ENCODE peak calls at places on chromosome 7, in six cellular contexts. M is heart left ventricle, S is fibroblast of pulmonary artery, T is GM23338, F is bronchial epithelial cell, P is HepG2. C is an unnamed sample.

GRCh38 chr7:5827755-5828154 is 46.3 kb upstream of the RNF216 start:
- DNase-seq in M (no peak), S (peak; percentile 8), T (peak; percentile 53), F (peak; percentile 17), P (peak; percentile 25), C (no peak)

GRCh38 chr7:138962561-138963270 is 18.5 kb downstream of the KIAA1549 start:
- DNase-seq in M (no peak), S (no peak), T (no peak), F (no peak), P (no peak), C (no peak)

GRCh38 chr7:29035044-29035740 is 77.1 kb upstream of the TRIL start:
- DNase-seq in M (no peak), S (peak; percentile 79), T (no peak), F (peak; percentile 81), P (peak; percentile 80), C (no peak)

GRCh38 chr7:131111-132094 is 61.0 kb upstream of the FAM20C start:
- DNase-seq in M (peak; percentile 74), S (peak; percentile 40), T (no peak), F (no peak), P (no peak), C (no peak)

GRCh38 chr7:25918731-25919130 is 233.3 kb upstream of the NFE2L3 start:
- DNase-seq in M (no peak), S (no peak), T (no peak), F (no peak), P (no peak), C (no peak)

GRCh38 chr7:132882714-132883428 is 199.0 kb downstream of the CHCHD3 start:
- DNase-seq in M (no peak), S (no peak), T (no peak), F (no peak), P (no peak), C (no peak)

GRCh38 chr7:106010866-106011265 is 47.8 kb downstream of the CDHR3 start:
- DNase-seq in M (no peak), S (no peak), T (no peak), F (no peak), P (no peak), C (no peak)

GRCh38 chr7:23067271-23067670 is 38.3 kb upstream of the KLHL7 start:
- DNase-seq in M (no peak), S (peak; percentile 74), T (no peak), F (no peak), P (no peak), C (no peak)

GRCh38 chr7:40186586-40186985 is 51.8 kb downstream of the SUGCT start:
- DNase-seq in M (no peak), S (no peak), T (peak; percentile 37), F (no peak), P (peak; percentile 12), C (no peak)

GRCh38 chr7:75624134-75624832 is 114.5 kb downstream of the HIP1 start:
- DNase-seq in M (peak; percentile 59), S (peak; percentile 91), T (no peak), F (peak; percentile 27), P (no peak), C (no peak)

GRCh38 chr7:39746162-39746782 is 122.9 kb downstream of the RALA start:
- DNase-seq in M (peak; percentile 77), S (peak; percentile 88), T (peak; percentile 95), F (peak; percentile 66), P (peak; percentile 54), C (no peak)

GRCh38 chr7:45402480-45403218 is 171.5 kb upstream of the ADCY1 start:
- DNase-seq in M (no peak), S (peak; percentile 31), T (no peak), F (peak; percentile 60), P (no peak), C (no peak)

GRCh38 chr7:137934941-137935848 is 66.7 kb downstream of the CREB3L2 start:
- DNase-seq in M (no peak), S (no peak), T (no peak), F (no peak), P (no peak), C (no peak)

GRCh38 chr7:109864263-109864662 is 1226.7 kb upstream of the LRRN3 start:
- DNase-seq in M (no peak), S (no peak), T (peak; percentile 6), F (no peak), P (no peak), C (no peak)

DNA sequence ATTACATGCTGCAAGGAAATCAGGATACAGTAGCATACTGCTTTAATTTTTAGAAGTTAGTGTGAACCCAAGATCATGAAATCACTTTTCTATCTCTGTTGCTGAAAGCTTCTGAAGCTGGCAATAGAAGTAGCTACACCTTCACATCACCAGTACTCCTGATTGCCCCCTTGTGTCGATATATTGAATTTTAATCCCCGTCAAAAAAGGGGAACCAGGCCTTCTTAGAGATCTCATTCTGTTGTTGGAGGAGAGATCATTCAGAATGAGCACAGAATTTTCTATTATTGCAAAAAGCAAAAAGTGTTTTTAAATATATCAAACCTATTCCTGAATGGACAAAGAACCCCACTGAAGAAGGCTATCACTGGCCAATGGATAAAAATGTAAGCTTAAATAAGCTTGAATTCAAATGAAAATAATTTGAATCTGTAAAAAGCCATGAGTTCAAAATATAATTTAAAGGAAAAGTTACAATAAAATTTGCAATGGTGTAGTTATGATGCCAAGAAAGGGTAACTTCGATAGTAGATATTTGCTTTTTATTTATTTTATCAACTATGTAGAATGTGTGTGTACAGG is 39.7 kb upstream of the TEX47 start:
- DNase-seq in M (no peak), S (peak; percentile 23), T (peak; percentile 74), F (peak; percentile 32), P (peak; percentile 27), C (peak; percentile 11)
- TF ChIP-seq CTCF in M (peak; percentile 35), S (peak; percentile 39), T (peak; percentile 72), F (peak; percentile 28), P (peak; percentile 50), C (peak; percentile 68)

DNA sequence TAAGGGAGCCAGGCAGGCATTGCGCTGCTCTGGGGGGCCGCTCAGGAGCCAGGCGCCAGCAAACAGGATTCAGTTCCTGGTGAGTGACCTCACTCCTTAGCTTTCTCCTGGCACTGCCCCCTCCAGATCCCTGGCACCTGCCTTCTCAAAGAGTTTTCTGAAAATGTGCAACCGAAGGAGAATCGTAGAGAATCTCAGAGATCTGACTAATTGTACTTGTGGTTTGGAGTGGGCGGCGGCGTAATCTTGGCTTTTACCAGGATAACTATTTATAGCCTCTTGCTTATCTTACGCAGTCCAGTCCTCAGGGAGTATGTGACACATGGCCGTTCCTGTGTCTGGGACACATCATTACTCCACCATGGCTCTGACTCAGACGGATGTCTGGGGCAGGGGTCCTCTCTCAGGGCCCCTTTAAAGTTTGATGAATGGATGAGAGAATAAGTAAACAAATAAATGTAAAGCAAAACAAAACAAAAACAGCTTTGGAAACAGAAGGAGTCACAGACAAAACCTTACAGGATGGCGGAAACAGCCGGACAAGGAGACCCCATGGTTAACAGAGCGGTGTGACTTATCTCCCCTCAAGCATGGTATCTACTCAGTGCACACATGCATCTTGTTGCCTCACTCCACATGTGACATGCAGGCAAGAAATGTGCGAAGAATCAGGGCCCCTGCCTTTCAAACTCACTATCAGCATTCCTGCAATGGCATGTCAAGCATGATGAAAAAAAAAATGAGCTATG is 99.7 kb downstream of the TNS3 start:
- DNase-seq in M (peak; percentile 57), S (peak; percentile 83), T (no peak), F (peak; percentile 85), P (no peak), C (no peak)
- H3K4me3 ChIP-seq in M (no peak overlapping the region), S (no peak overlapping the region), T (no peak overlapping the region), F (no peak overlapping the region), P (no peak overlapping the region), C (no peak overlapping the region)

GRCh38 chr7:151348970-151349369 is 7.4 kb downstream of the NUB1 start:
- DNase-seq in M (no peak), S (no peak), T (no peak), F (no peak), P (no peak), C (no peak)

GRCh38 chr7:151352512-151352911 is 10.9 kb downstream of the NUB1 start:
- DNase-seq in M (no peak), S (no peak), T (no peak), F (no peak), P (no peak), C (no peak)

GRCh38 chr7:151349507-151349853 is 7.9 kb downstream of the NUB1 start:
- DNase-seq in M (no peak), S (no peak), T (no peak), F (no peak), P (no peak), C (no peak)

GRCh38 chr7:151351967-151352366 is 10.4 kb downstream of the NUB1 start:
- DNase-seq in M (no peak), S (no peak), T (no peak), F (no peak), P (no peak), C (no peak)

GRCh38 chr7:151351027-151351426 is 9.4 kb downstream of the NUB1 start:
- DNase-seq in M (no peak), S (no peak), T (peak; percentile 64), F (no peak), P (no peak), C (no peak)
- TF ChIP-seq CTCF in M (peak; percentile 7), S (no peak), T (peak; percentile 70), F (peak; percentile 6), P (peak; percentile 54), C (peak; percentile 33)

DNA sequence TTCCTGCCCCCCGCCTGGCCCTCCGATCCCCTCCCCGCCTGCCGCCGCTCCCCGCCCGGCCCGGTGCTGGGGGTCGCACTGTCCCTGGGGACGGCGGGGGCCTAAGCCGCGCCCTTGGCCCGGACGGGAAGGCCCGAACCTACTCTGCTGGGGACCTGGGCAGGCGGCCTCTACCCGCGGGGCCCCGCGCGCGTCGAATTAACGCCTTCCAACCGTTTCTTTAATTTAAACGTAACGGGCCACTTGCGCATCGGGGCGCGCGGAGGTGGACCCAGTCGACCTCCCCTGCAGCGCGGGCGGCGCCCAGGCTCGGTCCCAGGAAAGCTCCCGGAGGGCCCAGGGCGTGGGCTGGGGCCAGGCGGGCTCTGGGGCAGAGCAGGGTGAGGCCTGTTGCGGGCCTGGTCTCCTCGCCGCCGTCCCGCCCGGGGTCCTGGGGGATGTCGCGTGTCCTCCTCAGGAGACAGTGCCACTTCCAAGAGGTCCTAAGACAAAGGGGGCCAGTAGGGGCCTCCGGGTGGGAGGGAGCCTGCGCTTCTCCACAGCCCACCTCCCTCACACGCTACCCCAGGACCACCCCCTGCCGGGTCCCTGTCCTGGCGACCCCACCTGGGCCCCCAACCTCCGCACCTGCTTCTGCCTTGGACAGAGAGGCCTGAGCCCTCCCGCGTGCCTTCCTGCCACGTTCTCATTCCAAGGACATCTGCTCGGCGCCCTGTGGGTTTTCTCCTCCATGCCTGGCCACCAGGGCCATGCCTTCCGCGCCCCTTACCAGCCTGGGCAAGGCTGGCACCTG is 658 bp upstream of the PTPRN2 start:
- DNase-seq in M (no peak), S (no peak), T (peak; percentile 38), F (no peak), P (no peak), C (no peak)
- H3K4me3 ChIP-seq in M (peak overlapping the region; percentile 56), S (peak overlapping the region; percentile 37), T (peak overlapping the region; percentile 73), F (peak overlapping the region; percentile 30), P (peak overlapping the region; percentile 29), C (no peak overlapping the region)